ENCODE peak calls at places on chromosome 1, in ten cellular contexts. E, Q, K, L, W, X, O, U, V and F are unnamed samples.

GRCh38 chr1:11979453-11979817 is 809 bp upstream of the MFN2 start:
- DNase-seq in E (no peak), Q (no peak), K (no peak), L (no peak), W (no peak), X (peak; percentile 32), O (no peak), U (peak; percentile 33), V (no peak), F (no peak)

GRCh38 chr1:161266096-161266679 is 7.6 kb downstream of the PCP4L1 start:
- DNase-seq in E (no peak), Q (no peak), K (no peak), L (no peak), W (no peak), X (no peak), O (no peak), U (no peak), V (no peak), F (no peak)

GRCh38 chr1:178532392-178532791 is 19.5 kb downstream of the TEX35 start:
- DNase-seq in E (peak; percentile 82), Q (peak; percentile 58), K (peak; percentile 86), L (peak; percentile 78), W (no peak), X (peak; percentile 91), O (peak; percentile 78), U (peak; percentile 88), V (peak; percentile 89), F (peak; percentile 60)

GRCh38 chr1:3183439-3183838 is 114.4 kb downstream of the PRDM16 start:
- DNase-seq in E (no peak), Q (no peak), K (no peak), L (no peak), W (no peak), X (no peak), O (no peak), U (no peak), V (no peak), F (no peak)

GRCh38 chr1:107124705-107125104 is 16.1 kb upstream of the NTNG1 start:
- DNase-seq in E (no peak), Q (no peak), K (no peak), L (no peak), W (no peak), X (no peak), O (no peak), U (no peak), V (no peak), F (no peak)

GRCh38 chr1:15965228-15965767 is 10.6 kb downstream of the ZBTB17 start:
- DNase-seq in E (no peak), Q (peak; percentile 32), K (peak; percentile 91), L (peak; percentile 79), W (no peak), X (no peak), O (no peak), U (no peak), V (no peak), F (no peak)

GRCh38 chr1:92916899-92917298 is 44.4 kb downstream of the DIPK1A start:
- DNase-seq in E (no peak), Q (no peak), K (no peak), L (peak; percentile 76), W (no peak), X (no peak), O (no peak), U (no peak), V (no peak), F (no peak)

GRCh38 chr1:14598498-14599172 is at the start of gene KAZN:
- DNase-seq in E (no peak), Q (no peak), K (no peak), L (no peak), W (no peak), X (no peak), O (no peak), U (peak; percentile 73), V (peak; percentile 45), F (no peak)

GRCh38 chr1:150973258-150973825 is 1.3 kb downstream of the CERS2 start:
- DNase-seq in E (no peak), Q (no peak), K (no peak), L (no peak), W (no peak), X (peak; percentile 29), O (peak; percentile 40), U (no peak), V (no peak), F (no peak)

GRCh38 chr1:29793101-29793546 is 556.8 kb downstream of the PTPRU start:
- DNase-seq in E (peak; percentile 85), Q (peak; percentile 65), K (peak; percentile 87), L (peak; percentile 72), W (peak; percentile 36), X (peak; percentile 75), O (peak; percentile 61), U (peak; percentile 96), V (peak; percentile 98), F (peak; percentile 68)

GRCh38 chr1:24886241-24886640 is 43.8 kb downstream of the RUNX3 start:
- DNase-seq in E (no peak), Q (no peak), K (no peak), L (no peak), W (no peak), X (peak; percentile 25), O (no peak), U (no peak), V (no peak), F (no peak)

DNA sequence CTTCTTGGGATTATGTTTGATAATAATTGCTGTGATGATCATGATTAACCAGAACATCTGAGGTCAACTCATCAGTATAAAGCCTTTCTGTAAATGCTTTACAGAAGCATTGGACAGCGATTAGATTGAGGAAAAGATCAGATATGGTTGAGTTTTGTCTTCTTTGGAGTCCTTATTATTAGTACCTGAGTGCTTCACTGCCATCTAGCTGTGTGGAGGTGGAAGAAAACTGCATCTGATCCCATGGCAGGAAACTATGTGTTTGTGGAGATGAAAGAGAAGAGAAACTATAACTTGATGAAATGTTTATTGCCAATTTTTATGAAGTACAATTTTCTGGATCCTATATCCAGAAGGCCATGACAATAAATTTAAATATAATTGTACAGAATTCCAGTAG is 11.4 kb downstream of the FLG2 start:
- DNase-seq in E (no peak), Q (no peak), K (no peak), L (no peak), W (no peak), X (no peak), O (peak; percentile 18), U (no peak), V (no peak), F (no peak)
- TF ChIP-seq CTCF in E (no peak), Q (peak; percentile 59), K (peak; percentile 29), L (no peak), W (no peak), X (no peak), O (peak; percentile 50), U (no peak), V (no peak), F (no peak)

GRCh38 chr1:31936966-31937299 is 1.2 kb downstream of the PTP4A2 start:
- DNase-seq in E (no peak), Q (no peak), K (no peak), L (no peak), W (no peak), X (no peak), O (no peak), U (no peak), V (no peak), F (no peak)

GRCh38 chr1:31938184-31938975 is at the start of gene PTP4A2:
- DNase-seq in E (peak; percentile 95), Q (peak; percentile 95), K (peak; percentile 95), L (peak; percentile 88), W (no peak), X (peak; percentile 95), O (peak; percentile 95), U (peak; percentile 97), V (peak; percentile 94), F (peak; percentile 86)

GRCh38 chr1:31936278-31936965 is 1.7 kb downstream of the PTP4A2 start:
- DNase-seq in E (no peak), Q (peak; percentile 38), K (no peak), L (peak; percentile 37), W (no peak), X (no peak), O (peak; percentile 39), U (no peak), V (no peak), F (no peak)

GRCh38 chr1:31937300-31938183 is 626 bp downstream of the PTP4A2 start:
- DNase-seq in E (peak; percentile 79), Q (peak; percentile 56), K (peak; percentile 72), L (peak; percentile 65), W (no peak), X (peak; percentile 79), O (peak; percentile 58), U (peak; percentile 53), V (peak; percentile 51), F (peak; percentile 41)

GRCh38 chr1:31939484-31940329 is 1.5 kb upstream of the PTP4A2 start:
- DNase-seq in E (no peak), Q (peak; percentile 90), K (peak; percentile 87), L (peak; percentile 90), W (no peak), X (peak; percentile 73), O (peak; percentile 67), U (no peak), V (peak; percentile 56), F (peak; percentile 31)
- TF ChIP-seq CTCF in E (no peak), Q (peak; percentile 75), K (peak; percentile 53), L (peak; percentile 59), W (peak; percentile 69), X (peak; percentile 13), O (peak; percentile 52), U (no peak), V (no peak), F (peak; percentile 41)

GRCh38 chr1:204262506-204263239 is 48.9 kb upstream of the GOLT1A start:
- DNase-seq in E (no peak), Q (no peak), K (no peak), L (no peak), W (no peak), X (no peak), O (no peak), U (no peak), V (no peak), F (no peak)

GRCh38 chr1:204261746-204262505 is 48.1 kb upstream of the GOLT1A start:
- DNase-seq in E (no peak), Q (peak; percentile 29), K (no peak), L (peak; percentile 77), W (peak; percentile 37), X (no peak), O (no peak), U (no peak), V (no peak), F (no peak)

GRCh38 chr1:204264805-204265204 is 51.0 kb upstream of the GOLT1A start:
- DNase-seq in E (no peak), Q (no peak), K (no peak), L (no peak), W (no peak), X (no peak), O (no peak), U (no peak), V (no peak), F (no peak)

GRCh38 chr1:204261266-204261665 is 47.5 kb upstream of the GOLT1A start:
- DNase-seq in E (no peak), Q (no peak), K (no peak), L (no peak), W (no peak), X (no peak), O (no peak), U (no peak), V (no peak), F (no peak)

GRCh38 chr1:204263240-204263848 is 49.6 kb upstream of the GOLT1A start:
- DNase-seq in E (no peak), Q (no peak), K (no peak), L (peak; percentile 38), W (no peak), X (peak; percentile 48), O (no peak), U (no peak), V (no peak), F (no peak)
- TF ChIP-seq CTCF in E (no peak), Q (no peak), K (no peak), L (no peak), W (no peak), X (no peak), O (no peak), U (no peak), V (no peak), F (no peak)

GRCh38 chr1:207908112-207908734 is 2.7 kb downstream of the CD34 start:
- DNase-seq in E (no peak), Q (no peak), K (peak; percentile 31), L (no peak), W (no peak), X (no peak), O (no peak), U (no peak), V (no peak), F (no peak)
- TF ChIP-seq CTCF in E (peak; percentile 3), Q (no peak), K (no peak), L (no peak), W (no peak), X (no peak), O (no peak), U (no peak), V (peak; percentile 10), F (no peak)